ENCODE peak calls at places on chromosome 1, in five cellular contexts. One of them, this sample, is unnamed.

GRCh38 chr1:20426923-20427322 is 59.1 kb downstream of the CAMK2N1 start:
- DNase-seq in Kasumi-1: no peak
- DNase-seq in AG09309: peak; percentile 65
- DNase-seq in tibial nerve: no peak
- DNase-seq in LoVo: peak; percentile 33
- DNase-seq in this sample: peak; percentile 74

GRCh38 chr1:111990878-111991760 is 1.7 kb upstream of the KCND3 start:
- DNase-seq in LoVo: peak; percentile 62
- DNase-seq in tibial nerve: no peak
- DNase-seq in AG09309: peak; percentile 5
- DNase-seq in Kasumi-1: peak; percentile 13
- DNase-seq in this sample: peak; percentile 5

GRCh38 chr1:20383631-20384030 is 93.0 kb downstream of the VWA5B1 start:
- DNase-seq in tibial nerve: no peak
- DNase-seq in Kasumi-1: no peak
- DNase-seq in AG09309: no peak
- DNase-seq in LoVo: no peak
- DNase-seq in this sample: no peak

GRCh38 chr1:62436039-62436465 is 797 bp upstream of the USP1 start:
- DNase-seq in tibial nerve: peak; percentile 94
- DNase-seq in LoVo: no peak
- DNase-seq in Kasumi-1: no peak
- DNase-seq in AG09309: no peak
- DNase-seq in this sample: peak; percentile 89

GRCh38 chr1:11749996-11750395 is 12.0 kb upstream of the C1orf167 start:
- DNase-seq in Kasumi-1: no peak
- DNase-seq in AG09309: no peak
- DNase-seq in LoVo: no peak
- DNase-seq in tibial nerve: no peak
- DNase-seq in this sample: no peak

GRCh38 chr1:20552728-20553571 is 577 bp downstream of the FAM43B start:
- DNase-seq in AG09309: no peak
- DNase-seq in Kasumi-1: no peak
- DNase-seq in tibial nerve: no peak
- DNase-seq in LoVo: no peak
- DNase-seq in this sample: no peak

GRCh38 chr1:39671433-39671792 is 494 bp downstream of the NT5C1A start:
- DNase-seq in LoVo: no peak
- DNase-seq in Kasumi-1: no peak
- DNase-seq in tibial nerve: no peak
- DNase-seq in AG09309: no peak
- DNase-seq in this sample: no peak

GRCh38 chr1:239909894-239910293 is 181.8 kb upstream of the FMN2 start:
- DNase-seq in Kasumi-1: peak; percentile 81
- DNase-seq in LoVo: no peak
- DNase-seq in AG09309: peak; percentile 85
- DNase-seq in tibial nerve: no peak
- DNase-seq in this sample: peak; percentile 91

GRCh38 chr1:248841702-248842395 is 3.8 kb downstream of the ZNF672 start:
- DNase-seq in Kasumi-1: peak; percentile 60
- DNase-seq in tibial nerve: no peak
- DNase-seq in AG09309: no peak
- DNase-seq in LoVo: no peak
- DNase-seq in this sample: peak; percentile 73

GRCh38 chr1:101587749-101588148 is 350.9 kb downstream of the S1PR1 start:
- DNase-seq in Kasumi-1: no peak
- DNase-seq in AG09309: no peak
- DNase-seq in tibial nerve: peak; percentile 14
- DNase-seq in LoVo: peak; percentile 49
- DNase-seq in this sample: no peak